ENCODE peak calls at places on chromosomes 4 and X, in seven cellular contexts. Q is RPMI7951; U is stimulated activated CD8-positive, alpha-beta memory T cell treated with anti-CD3 and anti-CD28 coated beads, Interleukin-2, amount 100 ng/mL, for 1 hour; G is coronary artery; K is psoas muscle; O is anterior cingulate cortex; T is smooth muscle cell of the brain vasculature. N is an unnamed sample.

GRCh38 chr4:107991945-107992625 is 2.4 kb downstream of the HADH start:
- DNase-seq in U (no peak), K (no peak), G (no peak), O (no peak), Q (peak), T (no peak), N (no peak)

GRCh38 chrX:41779058-41779564 is 55.1 kb downstream of the GPR82 start:
- DNase-seq in T (peak), Q (peak), G (no peak), U (no peak), O (no peak), K (no peak), N (no peak)

GRCh38 chr4:38860788-38861424 is 4.3 kb upstream of the TLR6 start:
- DNase-seq in Q (no peak), T (no peak), U (peak), G (no peak), O (no peak), K (no peak), N (peak)

GRCh38 chr4:71290481-71290880 is 48.3 kb upstream of the SLC4A4 start:
- DNase-seq in O (no peak), Q (no peak), K (no peak), G (no peak), U (no peak), T (no peak), N (no peak)

GRCh38 chr4:57184378-57185031 is 74.3 kb upstream of the IGFBP7 start:
- DNase-seq in U (no peak), G (no peak), Q (no peak), K (no peak), O (no peak), T (no peak), N (no peak)

GRCh38 chr4:168917150-168917779 is 92.8 kb downstream of the CBR4 start:
- DNase-seq in O (no peak), K (no peak), G (no peak), U (no peak), Q (peak), T (peak), N (no peak)

GRCh38 chr4:158285429-158286216 is 75.3 kb downstream of the TMEM144 start:
- DNase-seq in Q (no peak), G (no peak), O (no peak), U (no peak), T (no peak), K (no peak), N (no peak)

GRCh38 chrX:78957049-78957767 is 12.0 kb downstream of the P2RY10 start:
- DNase-seq in Q (no peak), T (no peak), O (no peak), K (no peak), G (no peak), U (no peak), N (no peak)

GRCh38 chr4:98260047-98260578 is 1.1 kb upstream of the RAP1GDS1 start:
- DNase-seq in U (peak), T (peak), G (peak), Q (no peak), K (peak), O (no peak), N (peak)

GRCh38 chr4:71604785-71605184 is 179.1 kb downstream of the GC start:
- DNase-seq in U (no peak), G (no peak), Q (no peak), O (no peak), K (no peak), T (no peak), N (no peak)

N was measured in central memory CD8-positive, alpha-beta T cell.